ENCODE peak calls at places on chromosomes 16 and 17, in ten cellular contexts. I, Z, T, G, A, H, M, N, V and X are unnamed samples.

GRCh38 chr16:51376080-51376479 is 225.0 kb upstream of the SALL1 start:
- DNase-seq in G (no peak), T (no peak), M (no peak), Z (no peak), V (no peak), I (no peak), A (no peak), H (no peak), N (no peak), X (no peak)

GRCh38 chr17:29929006-29929543 is 953 bp downstream of the SSH2 start:
- DNase-seq in G (peak; percentile 35), A (no peak), M (no peak), V (no peak), I (peak; percentile 52), T (no peak), H (peak; percentile 21), Z (no peak), N (peak; percentile 43), X (no peak)

GRCh38 chr16:83689385-83689831 is 118.4 kb upstream of the HSBP1 start:
- DNase-seq in G (peak; percentile 21), M (no peak), N (peak; percentile 94), Z (no peak), H (no peak), A (no peak), I (peak; percentile 91), V (no peak), T (peak; percentile 86), X (peak; percentile 61)

GRCh38 chr17:62819511-62820221 is 11.6 kb upstream of the MARCHF10 start:
- DNase-seq in V (peak; percentile 21), Z (peak; percentile 40), T (peak; percentile 91), A (no peak), H (peak; percentile 78), N (peak; percentile 99), G (peak; percentile 49), M (no peak), I (peak; percentile 98), X (no peak)

GRCh38 chr17:82548681-82549303 is 29.3 kb downstream of the FOXK2 start:
- DNase-seq in M (no peak), T (no peak), Z (no peak), I (no peak), A (peak; percentile 37), G (peak; percentile 36), N (peak; percentile 28), H (no peak), V (no peak), X (peak; percentile 79)

GRCh38 chr17:69198238-69198637 is 30.4 kb downstream of the ABCA10 start:
- DNase-seq in H (no peak), I (no peak), V (no peak), G (no peak), A (no peak), Z (no peak), T (no peak), M (no peak), N (no peak), X (no peak)

GRCh38 chr16:24174977-24175376 is 81.2 kb upstream of the CACNG3 start:
- DNase-seq in G (no peak), V (no peak), A (no peak), I (no peak), T (no peak), M (no peak), Z (no peak), H (no peak), N (no peak), X (no peak)

GRCh38 chr17:50955160-50955559 is 89.0 kb upstream of the TOB1 start:
- DNase-seq in I (no peak), T (no peak), H (no peak), G (no peak), Z (no peak), N (no peak), V (peak; percentile 8), M (no peak), A (peak; percentile 13), X (no peak)

GRCh38 chr17:80103061-80103481 is 1.7 kb downstream of the GAA start:
- DNase-seq in T (peak; percentile 68), A (no peak), V (no peak), H (no peak), N (no peak), G (no peak), Z (no peak), I (peak; percentile 26), M (no peak), X (no peak)

GRCh38 chr17:68456529-68457167 is 648 bp downstream of the WIPI1 start:
- DNase-seq in N (peak; percentile 96), H (peak; percentile 92), A (no peak), M (no peak), T (peak; percentile 94), Z (peak; percentile 78), I (peak; percentile 87), G (peak; percentile 71), V (peak; percentile 80), X (peak; percentile 66)

GRCh38 chr17:75238684-75239191 is 22.7 kb downstream of the GGA3 start:
- DNase-seq in T (peak; percentile 96), M (peak; percentile 50), G (peak; percentile 68), V (no peak), I (peak; percentile 46), N (peak; percentile 85), Z (peak; percentile 36), A (peak; percentile 55), H (peak; percentile 74), X (no peak)

GRCh38 chr16:79272141-79272577 is 328.4 kb downstream of the MAF start:
- DNase-seq in N (no peak), M (peak; percentile 53), V (no peak), A (peak; percentile 33), H (no peak), T (no peak), G (no peak), Z (no peak), I (no peak), X (no peak)

GRCh38 chr16:11629071-11630030 is 38.9 kb upstream of the SNN start:
- DNase-seq in Z (peak; percentile 25), G (no peak), T (no peak), M (no peak), N (peak; percentile 96), V (no peak), I (no peak), H (no peak), A (no peak), X (peak; percentile 77)

GRCh38 chr16:86865866-86866675 is 287.7 kb downstream of the FOXL1 start:
- DNase-seq in M (no peak), V (no peak), H (no peak), G (peak; percentile 13), A (no peak), N (no peak), I (peak; percentile 11), Z (no peak), T (peak; percentile 89), X (no peak)
- TF ChIP-seq CTCF in M (no peak), V (no peak), H (no peak), G (no peak), A (no peak), N (no peak), I (no peak), Z (no peak), T (no peak), X (no peak)

DNA sequence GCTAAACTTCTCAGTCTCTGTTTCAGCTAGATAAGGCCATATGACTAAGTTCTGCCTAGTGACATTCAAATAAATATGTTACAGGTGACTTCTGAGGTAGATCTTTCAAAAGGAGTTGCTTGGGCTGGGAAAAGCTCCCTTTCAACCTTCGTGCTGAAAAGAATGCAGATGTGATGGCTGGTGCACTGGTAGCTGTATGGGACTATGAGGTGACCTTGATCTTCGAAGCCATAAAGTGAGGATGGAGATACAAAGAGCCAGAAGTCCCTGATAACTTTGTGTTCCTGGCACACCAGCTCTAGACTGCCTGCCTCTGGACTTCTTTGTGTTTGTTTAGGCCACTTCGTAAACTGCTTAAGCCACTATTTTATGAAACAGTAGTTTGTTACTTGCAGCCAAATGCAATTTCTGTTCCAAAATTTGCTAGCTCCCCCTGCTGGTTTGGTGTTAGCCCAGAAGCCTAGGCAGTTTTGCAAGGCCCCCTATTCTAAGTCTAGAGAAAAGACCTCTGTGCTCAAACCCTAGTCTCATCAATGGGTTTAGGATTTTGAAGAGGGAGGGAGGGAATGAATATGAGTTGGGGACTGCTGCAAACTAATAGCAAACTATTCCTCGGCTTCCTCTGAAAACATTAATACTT is 23.3 kb upstream of the ERCC4 start:
- DNase-seq in N (no peak), V (no peak), H (peak; percentile 25), M (no peak), A (no peak), G (peak; percentile 33), I (no peak), Z (no peak), T (no peak), X (no peak)
- TF ChIP-seq CTCF in N (peak; percentile 45), V (no peak), H (peak; percentile 44), M (no peak), A (no peak), G (peak; percentile 51), I (peak; percentile 32), Z (no peak), T (peak; percentile 28), X (peak; percentile 16)

GRCh38 chr17:42676424-42677011 is at the start of gene PLEKHH3:
- DNase-seq in H (no peak), G (no peak), M (no peak), T (no peak), A (no peak), V (no peak), N (no peak), Z (no peak), I (peak; percentile 45), X (no peak)
- TF ChIP-seq CTCF in H (peak; percentile 39), G (peak; percentile 45), M (no peak), T (peak; percentile 10), A (no peak), V (peak; percentile 42), N (peak; percentile 26), Z (peak; percentile 40), I (no peak), X (no peak)

GRCh38 chr16:48287239-48287638 is 39.9 kb upstream of the ABCC11 start:
- DNase-seq in G (no peak), V (no peak), N (no peak), M (no peak), I (peak; percentile 11), A (no peak), H (no peak), Z (no peak), T (no peak), X (no peak)

GRCh38 chr16:48282636-48283263 is 35.4 kb upstream of the ABCC11 start:
- DNase-seq in I (no peak), Z (no peak), H (no peak), N (no peak), M (no peak), A (no peak), T (no peak), V (no peak), G (no peak), X (no peak)

GRCh38 chr16:48279199-48279598 is 31.9 kb upstream of the ABCC11 start:
- DNase-seq in G (no peak), M (no peak), V (no peak), H (no peak), T (no peak), I (no peak), Z (no peak), N (peak; percentile 38), A (no peak), X (no peak)

DNA sequence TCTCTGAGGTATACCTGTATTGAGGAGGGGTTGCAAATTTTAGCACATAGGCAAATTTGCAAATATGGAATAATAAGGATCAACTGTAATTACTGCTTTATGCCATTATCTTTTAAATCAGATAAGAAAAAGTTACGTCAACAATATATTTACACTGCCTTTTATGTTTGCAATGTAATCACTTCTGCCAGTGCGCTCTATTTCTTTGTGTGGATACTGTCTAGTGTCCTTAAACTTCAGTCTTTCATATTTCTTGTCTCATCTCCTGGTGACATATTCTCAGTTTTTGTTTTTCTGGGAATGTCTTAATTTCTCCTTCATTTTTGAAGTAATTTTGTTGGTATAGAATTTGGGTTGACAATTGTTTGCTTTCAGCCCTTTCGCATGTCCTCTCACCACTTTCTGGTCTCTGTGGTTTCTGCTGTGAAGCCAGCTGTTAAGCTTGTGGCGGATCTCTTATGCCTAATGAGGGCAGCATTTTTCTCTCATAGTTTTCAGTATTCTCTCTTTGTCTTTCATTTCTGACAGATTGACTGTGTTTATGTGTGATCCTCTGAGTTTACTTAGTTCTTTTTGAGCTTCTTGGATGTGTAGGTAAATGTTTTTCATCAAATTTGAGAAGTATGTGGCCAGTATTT is 37.6 kb upstream of the ABCC11 start:
- DNase-seq in A (peak; percentile 18), T (no peak), V (no peak), I (no peak), N (no peak), Z (no peak), G (no peak), M (no peak), H (no peak), X (no peak)
- TF ChIP-seq CTCF in A (no peak), T (no peak), V (no peak), I (no peak), N (no peak), Z (no peak), G (no peak), M (no peak), H (no peak), X (no peak)